ENCODE peak calls at places on chromosomes 3 and 15, in nine cellular contexts. C is HTR-8/SVneo; L is SW480; P is NCI-H345; I is cerebellar cortex; F is mesendoderm; H is GM03348; V is stimulated activated CD4-positive, alpha-beta T cell treated with anti-CD3 and anti-CD28 coated beads, Interleukin-2, amount 100 ng/mL, for 48 hours; Q is foreskin fibroblast. T is an unnamed sample.

GRCh38 chr15:69704685-69705084 is 252.1 kb downstream of the RPLP1 start:
- DNase-seq in C (no peak), L (no peak), P (no peak), I (no peak), F (no peak), H (no peak), V (no peak), Q (no peak), T (no peak)

GRCh38 chr15:42736178-42736792 is 643 bp downstream of the CDAN1 start:
- DNase-seq in C (no peak), L (no peak), P (no peak), I (no peak), F (peak; percentile 35), H (peak; percentile 75), V (peak; percentile 10), Q (no peak), T (no peak)

GRCh38 chr15:91887921-91888373 is 34.4 kb downstream of the SLCO3A1 start:
- DNase-seq in C (no peak), L (no peak), P (no peak), I (no peak), F (no peak), H (peak; percentile 21), V (no peak), Q (no peak), T (no peak)

GRCh38 chr15:79015416-79015815 is 70.6 kb upstream of the CTSH start:
- DNase-seq in C (no peak), L (no peak), P (no peak), I (no peak), F (no peak), H (no peak), V (no peak), Q (no peak), T (peak; percentile 27)

GRCh38 chr3:72593881-72594397 is 254.3 kb downstream of the SHQ1 start:
- DNase-seq in C (no peak), L (no peak), P (no peak), I (no peak), F (no peak), H (peak; percentile 33), V (no peak), Q (no peak), T (no peak)

GRCh38 chr3:11509175-11510000 is 134.3 kb downstream of the VGLL4 start:
- DNase-seq in C (no peak), L (no peak), P (peak; percentile 61), I (peak; percentile 75), F (peak; percentile 74), H (peak; percentile 88), V (no peak), Q (peak; percentile 85), T (peak; percentile 48)

GRCh38 chr3:34421762-34422161 is 623.3 kb downstream of the PDCD6IP start:
- DNase-seq in C (no peak), L (no peak), P (no peak), I (no peak), F (no peak), H (no peak), V (no peak), Q (no peak), T (no peak)

GRCh38 chr15:54620916-54621315 is 575.8 kb downstream of the RSL24D1 start:
- DNase-seq in C (no peak), L (no peak), P (no peak), I (no peak), F (no peak), H (no peak), V (no peak), Q (no peak), T (no peak)

GRCh38 chr15:78425643-78426042 is 12.4 kb upstream of the IREB2 start:
- DNase-seq in C (no peak), L (no peak), P (no peak), I (no peak), F (no peak), H (no peak), V (no peak), Q (no peak), T (no peak)